ENCODE peak calls at places on chromosomes 11 and 22, in ten cellular contexts. M is HCT116, C is transverse colon, Z is Peyer's patch, J is stomach, G is heart left ventricle, N is tibial nerve, E is ovary, A is NB4, O is A549. D is an unnamed sample.
A peak's percentile ranks its signal among the peaks of the same experiment; 100 is the strongest.

GRCh38 chr11:128405693-128406364 is 181.5 kb downstream of the ETS1 start:
- DNase-seq in O (no peak), G (no peak), C (no peak), M (no peak), N (no peak), Z (no peak), A (no peak), E (no peak), J (no peak), D (no peak)

GRCh38 chr11:16194566-16194965 is 161.8 kb downstream of the SOX6 start:
- DNase-seq in Z (no peak), N (peak; percentile 24), C (no peak), O (no peak), E (no peak), G (peak; percentile 61), M (no peak), A (no peak), J (no peak), D (no peak)

GRCh38 chr11:32118025-32118974 is 27.4 kb downstream of the RCN1 start:
- DNase-seq in J (no peak), G (no peak), C (no peak), M (peak; percentile 77), O (no peak), A (peak; percentile 42), E (no peak), N (no peak), Z (no peak), D (no peak)

GRCh38 chr11:122963981-122964380 is 17.7 kb downstream of the BSX start:
- DNase-seq in O (no peak), Z (no peak), E (no peak), M (no peak), G (no peak), N (no peak), C (no peak), A (no peak), J (no peak), D (no peak)

GRCh38 chr11:11806586-11806985 is 35.2 kb upstream of the USP47 start:
- DNase-seq in E (no peak), G (no peak), Z (no peak), A (no peak), N (no peak), M (no peak), C (no peak), O (no peak), J (no peak), D (no peak)

GRCh38 chr22:49137216-49137840 is 690.3 kb downstream of the BRD1 start:
- DNase-seq in M (no peak), O (no peak), A (no peak), J (no peak), E (no peak), N (no peak), G (no peak), C (no peak), Z (no peak), D (no peak)

GRCh38 chr11:123702137-123702536 is 39.3 kb downstream of the ZNF202 start:
- DNase-seq in O (no peak), E (no peak), C (no peak), J (no peak), N (no peak), Z (no peak), M (no peak), A (peak; percentile 93), G (peak; percentile 22), D (no peak)

GRCh38 chr11:70630816-70631623 is 232.7 kb downstream of the CTTN start:
- DNase-seq in Z (no peak), E (no peak), J (no peak), G (no peak), O (no peak), C (no peak), M (no peak), N (no peak), A (no peak), D (no peak)

GRCh38 chr11:115132829-115133228 is 371.4 kb downstream of the CADM1 start:
- DNase-seq in G (no peak), J (no peak), M (no peak), A (peak; percentile 9), N (no peak), E (no peak), C (peak; percentile 21), O (peak; percentile 17), Z (no peak), D (peak; percentile 11)

GRCh38 chr11:18270102-18270501 is 4.0 kb downstream of the SAA1 start:
- DNase-seq in C (no peak), A (no peak), N (no peak), J (no peak), Z (no peak), O (no peak), E (no peak), G (no peak), M (no peak), D (no peak)

GRCh38 chr22:24379536-24379935 is 47.9 kb upstream of the ADORA2A start:
- DNase-seq in E (no peak), G (no peak), A (no peak), O (no peak), Z (no peak), J (no peak), N (no peak), C (no peak), M (no peak), D (no peak)

GRCh38 chr11:93577291-93577690 is 34.1 kb upstream of the SMCO4 start:
- DNase-seq in N (no peak), G (no peak), M (no peak), O (no peak), J (no peak), A (no peak), E (no peak), Z (no peak), C (no peak), D (no peak)

GRCh38 chr22:38262051-38262795 is 10.6 kb downstream of the TMEM184B start:
- DNase-seq in O (no peak), G (peak; percentile 48), E (peak; percentile 74), J (peak; percentile 71), M (no peak), N (no peak), Z (peak; percentile 54), A (peak; percentile 59), C (peak; percentile 78), D (peak; percentile 86)

DNA sequence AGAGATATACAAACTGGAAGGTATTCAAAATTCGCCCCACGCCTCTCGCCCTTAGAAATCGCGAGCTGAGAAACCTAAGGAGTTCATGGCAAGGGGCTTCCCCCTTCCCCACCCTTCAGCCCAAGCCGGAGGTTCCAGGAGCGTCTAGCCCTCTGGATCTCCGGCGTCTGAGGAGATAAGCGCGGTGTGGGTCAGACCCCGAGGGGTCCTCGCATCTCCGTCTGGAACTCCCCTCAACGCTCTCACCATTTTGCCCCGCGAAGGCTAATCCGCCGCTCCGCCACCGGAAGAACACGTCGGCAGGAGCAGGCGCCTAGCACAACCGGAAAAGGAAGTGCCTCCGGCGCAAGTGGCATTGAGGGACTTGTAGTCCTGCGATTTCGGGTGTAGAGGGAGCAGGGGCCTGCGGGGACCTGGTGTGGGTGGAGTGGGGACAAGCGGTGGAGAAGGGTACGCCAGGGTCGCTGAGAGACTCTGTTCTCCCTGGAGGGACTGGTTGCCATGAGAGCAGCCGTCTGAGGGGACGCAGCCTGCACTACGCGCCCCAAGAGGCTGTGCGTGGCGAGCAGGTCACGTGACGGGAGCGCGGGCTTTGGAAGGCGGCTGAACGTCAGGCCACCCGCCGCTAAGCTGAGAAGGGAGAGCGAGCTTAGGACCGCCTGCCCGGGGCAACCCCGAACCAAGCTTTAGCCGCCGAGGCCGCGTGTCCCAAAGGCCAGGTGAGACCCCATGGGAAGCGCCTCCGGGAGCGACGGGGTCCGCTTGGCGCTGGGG is at the start of the genes FEN1 and TMEM258:
- DNase-seq in N (peak; percentile 89), Z (peak; percentile 90), C (peak; percentile 88), M (peak; percentile 88), E (peak; percentile 91), G (peak; percentile 91), J (peak; percentile 89), A (peak; percentile 95), O (peak; percentile 92), D (peak; percentile 90)
- TF ChIP-seq POLR2A in N (peak; percentile 89), Z (peak; percentile 43), C (peak; percentile 69), M (peak; percentile 73), E (peak; percentile 85), G (peak; percentile 62), J (no peak), A (peak; percentile 96), O (peak; percentile 79), D (no peak)

DNA sequence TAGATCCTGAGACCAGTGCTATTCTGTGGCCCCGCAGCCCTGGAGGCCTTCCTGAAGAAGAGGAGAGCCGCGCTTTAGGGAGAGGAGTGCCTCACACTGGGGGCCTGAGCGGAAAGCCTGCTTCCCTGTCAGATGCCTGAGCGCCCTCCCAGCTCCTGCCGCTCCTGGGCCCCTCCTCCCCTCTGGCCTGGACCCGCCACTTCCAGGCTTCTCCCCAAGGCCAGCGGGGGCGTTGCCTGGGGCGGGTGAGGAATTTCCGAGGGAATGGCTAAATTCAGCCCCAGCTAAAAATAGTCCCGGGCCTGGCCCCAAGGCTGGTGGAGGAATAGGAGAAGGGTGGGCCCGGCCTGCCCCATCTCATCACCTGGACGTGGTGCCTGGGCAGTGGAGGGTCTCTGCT is 15.4 kb downstream of the ARHGEF17 start:
- DNase-seq in O (no peak), G (peak; percentile 90), A (no peak), Z (peak; percentile 21), E (peak; percentile 94), N (peak; percentile 62), C (peak; percentile 64), M (no peak), J (peak; percentile 47), D (peak; percentile 74)
- TF ChIP-seq POLR2A in O (no peak), G (peak; percentile 51), A (no peak), Z (no peak), E (no peak), N (peak; percentile 41), C (no peak), M (no peak), J (no peak), D (peak; percentile 29)

DNA sequence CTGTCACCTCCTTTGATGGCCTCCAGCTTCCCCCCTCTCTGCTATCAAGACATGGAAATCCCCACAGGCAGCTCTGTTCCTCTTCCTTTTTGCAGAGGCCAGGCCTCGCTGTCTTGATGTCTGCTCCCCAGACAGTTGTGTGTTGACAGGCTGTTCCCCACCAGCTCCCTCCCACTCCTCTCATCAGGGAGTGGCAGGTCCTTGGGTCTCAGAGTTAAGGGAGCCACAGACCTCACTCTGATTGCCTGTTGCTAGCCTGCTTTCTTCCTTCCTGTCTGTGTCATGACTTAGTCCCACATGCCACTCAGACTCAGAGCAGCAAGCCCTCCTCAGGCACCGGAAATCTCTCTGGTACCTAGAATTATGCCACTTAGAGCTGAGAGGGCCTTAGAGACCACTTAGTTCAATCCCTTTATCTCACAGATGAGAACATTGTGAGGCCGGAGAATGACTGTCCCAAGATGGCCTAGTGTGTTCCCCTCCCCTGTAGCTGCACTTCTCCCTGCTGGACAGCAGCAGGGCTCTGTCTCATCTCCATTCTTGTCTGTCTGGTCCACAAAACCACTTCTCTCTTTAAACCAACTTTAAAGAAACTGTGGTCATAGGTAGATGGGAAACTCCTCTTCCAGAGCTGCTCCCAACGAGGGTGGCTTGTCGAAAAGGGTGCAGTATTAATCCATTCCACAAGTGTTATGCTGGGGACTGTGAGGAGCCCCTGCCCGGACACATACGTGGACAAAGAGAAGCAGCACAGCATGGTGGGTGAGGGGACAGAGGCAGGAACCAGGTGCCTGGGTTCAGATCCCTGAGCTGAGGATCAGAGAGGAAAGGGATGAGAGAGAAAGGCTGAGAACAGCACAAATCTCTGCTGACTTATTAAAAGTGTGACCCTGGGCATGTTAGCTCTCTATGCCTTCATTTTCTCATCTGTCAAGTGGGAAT is 4.2 kb downstream of the AMPD3 start:
- DNase-seq in N (no peak), A (peak; percentile 97), O (no peak), Z (peak; percentile 61), M (no peak), G (no peak), J (no peak), E (no peak), C (no peak), D (no peak)
- TF ChIP-seq POLR2A in N (no peak), A (no peak), O (no peak), Z (no peak), M (no peak), G (no peak), J (no peak), E (no peak), C (no peak), D (no peak)

GRCh38 chr11:78079232-78080083 is at the start of gene NDUFC2:
- DNase-seq in E (peak; percentile 89), N (peak; percentile 71), J (peak; percentile 83), C (peak; percentile 83), A (peak; percentile 93), G (peak; percentile 84), M (peak; percentile 57), O (peak; percentile 76), Z (peak; percentile 62), D (peak; percentile 83)
- TF ChIP-seq POLR2A in E (peak; percentile 52), N (peak; percentile 40), J (no peak), C (peak; percentile 71), A (peak; percentile 86), G (peak; percentile 64), M (peak; percentile 78), O (peak; percentile 92), Z (peak; percentile 61), D (peak; percentile 80)